ENCODE peak calls at places on chromosomes 5 and 9, in five cellular contexts. A, I, G, D and M are unnamed samples. For H3K4me1, the result is how much of the 10 kb centered on the place peaks cover.

GRCh38 chr9:137620581-137620980 is 1.8 kb downstream of the EHMT1 start:
- DNase-seq in A (no peak), G (no peak), D (peak), I (peak), M (no peak)

GRCh38 chr5:9069650-9070049 is 476.2 kb downstream of the SEMA5A start:
- DNase-seq in D (no peak), G (no peak), A (no peak), I (no peak), M (peak)

GRCh38 chr5:156128026-156128425 is 198.9 kb upstream of the SGCD start:
- DNase-seq in A (no peak), G (no peak), I (no peak), D (no peak), M (no peak)

GRCh38 chr9:135240871-135241311 is 153.4 kb downstream of the OLFM1 start:
- DNase-seq in A (no peak), G (peak), D (no peak), I (peak), M (no peak)

GRCh38 chr5:112372543-112372942 is 46.5 kb downstream of the EPB41L4A start:
- DNase-seq in I (no peak), G (no peak), D (no peak), A (no peak), M (no peak)

GRCh38 chr9:127131871-127132270 is 9.4 kb upstream of the ANGPTL2 start:
- DNase-seq in D (no peak), I (no peak), A (no peak), G (no peak), M (no peak)

GRCh38 chr5:124511791-124512190 is 234.6 kb downstream of the ZNF608 start:
- DNase-seq in A (no peak), D (no peak), G (no peak), I (no peak), M (no peak)

GRCh38 chr9:1469996-1470395 is 419.8 kb downstream of the DMRT2 start:
- DNase-seq in D (no peak), I (no peak), G (no peak), A (no peak), M (no peak)

GRCh38 chr5:9712506-9713285 is 82.5 kb upstream of the TAS2R1 start:
- DNase-seq in I (no peak), G (no peak), D (no peak), A (no peak), M (peak)

GRCh38 chr9:133505901-133506652 is 18.7 kb downstream of the MYMK start:
- DNase-seq in A (no peak), D (no peak), I (no peak), G (no peak), M (no peak)

GRCh38 chr9:129834489-129835127 is 467 bp downstream of the C9orf78 start:
- DNase-seq in A (no peak), I (peak), G (no peak), D (peak), M (no peak)

GRCh38 chr9:9536481-9536880 is 1076.3 kb downstream of the PTPRD start:
- DNase-seq in I (no peak), G (no peak), A (no peak), D (no peak), M (no peak)

GRCh38 chr9:131160416-131161112 is 35.2 kb downstream of the NUP214 start:
- DNase-seq in I (no peak), G (no peak), A (no peak), D (no peak), M (no peak)

GRCh38 chr9:69188975-69189374 is 14.9 kb downstream of the TJP2 start:
- DNase-seq in D (no peak), G (no peak), I (no peak), A (no peak), M (no peak)

GRCh38 chr5:11384441-11385250 is 519.6 kb downstream of the CTNND2 start:
- DNase-seq in D (no peak), G (no peak), I (no peak), A (no peak), M (no peak)

GRCh38 chr9:74497750-74498615 is 848 bp downstream of the RORB start:
- DNase-seq in A (no peak), G (peak), I (peak), D (no peak), M (peak)

GRCh38 chr9:74570879-74571512 is 73.9 kb downstream of the RORB start:
- DNase-seq in I (no peak), G (peak), A (no peak), D (peak), M (no peak)

GRCh38 chr5:81164936-81165335 is 68.2 kb upstream of the CKMT2 start:
- DNase-seq in A (no peak), I (no peak), D (no peak), G (no peak), M (peak)

GRCh38 chr9:69809304-69809863 is 11.2 kb upstream of the CFAP95 start:
- DNase-seq in A (no peak), I (no peak), D (peak), G (peak), M (no peak)

GRCh38 chr9:124894741-124895170 is 32.8 kb downstream of the ARPC5L start:
- DNase-seq in G (peak), A (no peak), I (no peak), D (peak), M (peak)

GRCh38 chr9:122033775-122034373 is 59.2 kb downstream of the TTLL11 start:
- DNase-seq in I (no peak), G (no peak), D (no peak), A (no peak), M (no peak)

GRCh38 chr5:163460562-163461176 is at the start of gene HMMR:
- DNase-seq in A (no peak), D (peak), G (peak), I (no peak), M (no peak)

GRCh38 chr5:98517967-98518366 is 255.5 kb upstream of the RGMB start:
- DNase-seq in D (no peak), G (no peak), A (no peak), I (no peak), M (no peak)

GRCh38 chr5:36651775-36652685 is 45.6 kb downstream of the SLC1A3 start:
- DNase-seq in G (no peak), D (no peak), A (no peak), I (no peak), M (no peak)

GRCh38 chr5:180313677-180314076 is 21.8 kb upstream of the MAPK9 start:
- DNase-seq in I (no peak), A (no peak), G (peak), D (no peak), M (no peak)

GRCh38 chr5:176870110-176870591 is 29.0 kb downstream of the HK3 start:
- DNase-seq in A (no peak), D (peak), G (peak), I (no peak), M (peak)

GRCh38 chr5:170357853-170358497 is 31.2 kb downstream of the KCNMB1 start:
- DNase-seq in I (peak), G (no peak), D (peak), A (no peak), M (no peak)

GRCh38 chr5:51185985-51186384 is 197.3 kb upstream of the ISL1 start:
- DNase-seq in G (peak), D (no peak), I (no peak), A (no peak), M (no peak)

GRCh38 chr5:162886717-162887116 is 550.7 kb upstream of the CCNG1 start:
- DNase-seq in I (no peak), D (no peak), G (no peak), A (no peak), M (no peak)

GRCh38 chr5:139190125-139190524 is 8.0 kb downstream of the SIL1 start:
- DNase-seq in A (no peak), D (no peak), I (no peak), G (no peak), M (no peak)

GRCh38 chr5:32044904-32045303 is 129.2 kb downstream of the GOLPH3 start:
- DNase-seq in D (no peak), I (no peak), G (no peak), A (no peak), M (no peak)

GRCh38 chr5:159206368-159206767 is 3.0 kb downstream of the RNF145 start:
- DNase-seq in A (no peak), I (no peak), G (no peak), D (no peak), M (no peak)

GRCh38 chr9:136133191-136133958 is 14.7 kb upstream of the TMEM250 start:
- DNase-seq in G (peak), D (no peak), A (no peak), I (no peak), M (no peak)

GRCh38 chr9:127524373-127524772 is 73.1 kb downstream of the LRSAM1 start:
- DNase-seq in A (no peak), I (no peak), D (no peak), G (no peak), M (peak)

GRCh38 chr9:133506653-133507038 is 18.1 kb downstream of the MYMK start:
- DNase-seq in D (no peak), I (no peak), A (no peak), G (no peak), M (peak)

GRCh38 chr9:6354072-6354686 is 26.0 kb downstream of the TPD52L3 start:
- DNase-seq in A (no peak), D (peak), G (no peak), I (no peak), M (no peak)

GRCh38 chr9:98062161-98062560 is 5.6 kb downstream of the NANS start:
- DNase-seq in D (no peak), I (peak), A (no peak), G (no peak), M (no peak)
- H3K4me1 ChIP-seq in D (under half), I (under half), A (under half), G (under half), M (under half)

DNA sequence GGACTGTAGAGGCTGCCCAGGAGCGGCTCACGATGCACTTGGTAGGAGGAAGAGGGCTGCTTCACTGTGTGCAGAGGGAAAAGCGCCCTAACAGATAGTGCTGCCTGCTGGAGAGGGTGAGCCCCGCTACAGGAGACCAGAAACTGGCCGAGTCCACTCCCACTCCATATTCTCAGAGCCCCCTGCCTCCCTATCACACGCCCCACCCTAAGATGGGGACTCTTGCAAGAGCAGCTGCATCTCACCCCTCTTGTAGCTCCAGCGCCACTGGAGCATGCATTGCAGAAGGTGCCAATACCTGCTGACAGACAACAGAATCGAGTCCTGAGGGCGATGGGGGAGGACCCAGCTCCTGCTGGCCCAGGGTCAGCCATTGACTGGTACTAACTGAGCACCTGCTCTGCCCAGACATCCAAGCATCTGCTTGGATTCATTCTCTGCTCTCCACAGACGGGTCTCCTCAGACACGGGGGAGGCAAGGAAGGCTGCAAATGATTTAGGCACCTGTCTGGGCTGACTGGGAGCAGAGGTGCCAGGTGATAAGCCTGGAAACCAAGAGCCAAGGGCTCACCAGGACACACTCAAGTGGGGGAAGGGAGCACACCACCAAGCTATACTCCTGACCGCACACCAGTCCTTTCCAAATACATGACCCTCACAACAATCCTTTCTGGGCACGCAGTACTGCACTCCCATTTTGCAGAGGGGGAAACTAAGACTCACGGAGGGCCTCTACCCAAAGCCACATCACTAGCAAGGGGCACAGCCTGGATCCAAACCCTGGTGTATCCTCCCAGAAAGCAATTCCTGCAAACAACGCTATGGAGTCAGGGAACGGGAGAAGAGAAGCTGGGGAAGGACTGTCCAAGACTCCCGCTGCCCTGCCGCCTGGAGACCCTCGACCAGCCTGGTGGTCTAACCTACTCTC is 1.6 kb downstream of the BICD2 start:
- DNase-seq in A (no peak), D (peak), G (no peak), I (peak), M (no peak)
- H3K4me1 ChIP-seq in A (under half), D (half or more), G (under half), I (half or more), M (under half)

GRCh38 chr9:95770653-95771131 is 104.8 kb upstream of the ERCC6L2 start:
- DNase-seq in I (no peak), G (peak), D (no peak), A (no peak), M (peak)
- H3K4me1 ChIP-seq in I (under half), G (under half), D (under half), A (under half), M (half or more)

GRCh38 chr5:131634996-131635754 is at the start of gene RAPGEF6:
- DNase-seq in I (peak), A (peak), G (peak), D (peak), M (peak)
- H3K4me1 ChIP-seq in I (half or more), A (under half), G (under half), D (half or more), M (under half)

GRCh38 chr5:59275537-59276276 is 617.8 kb downstream of the PDE4D start:
- DNase-seq in I (no peak), G (no peak), A (no peak), D (no peak), M (peak)
- H3K4me1 ChIP-seq in I (under half), G (under half), A (under half), D (under half), M (under half)

DNA sequence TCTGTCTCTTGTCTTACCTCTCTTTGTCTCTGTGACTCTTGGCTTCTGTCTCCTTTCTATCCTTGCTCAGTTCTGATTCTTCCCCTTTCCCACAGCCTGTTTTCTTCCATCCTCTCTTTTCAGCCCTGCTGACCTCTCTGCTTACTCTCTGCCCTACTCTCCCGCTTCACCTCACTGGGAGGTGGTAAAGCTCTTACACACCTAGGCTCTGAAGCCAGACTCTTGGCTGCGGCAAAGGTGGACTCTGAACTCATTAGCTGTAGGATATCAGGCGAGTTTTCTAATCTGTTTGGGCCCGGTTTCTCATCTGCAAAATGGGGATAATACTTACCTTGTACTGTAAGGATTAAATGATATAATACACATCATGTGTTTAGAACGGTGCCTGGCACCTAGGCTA is 11.1 kb downstream of the PCDH1 start:
- DNase-seq in I (peak), D (no peak), A (no peak), G (no peak), M (no peak)
- H3K4me1 ChIP-seq in I (under half), D (under half), A (under half), G (under half), M (under half)

GRCh38 chr5:55905251-55905650 is 54.1 kb downstream of the IL31RA start:
- DNase-seq in I (no peak), G (no peak), D (no peak), A (no peak), M (no peak)

GRCh38 chr5:55902696-55903095 is 51.5 kb downstream of the IL31RA start:
- DNase-seq in A (no peak), G (no peak), D (no peak), I (no peak), M (no peak)

GRCh38 chr5:55903121-55903701 is 52.1 kb downstream of the IL31RA start:
- DNase-seq in G (no peak), I (no peak), D (no peak), A (no peak), M (peak)

GRCh38 chr5:55900776-55901175 is 49.6 kb downstream of the IL31RA start:
- DNase-seq in I (no peak), G (no peak), D (no peak), A (no peak), M (no peak)

DNA sequence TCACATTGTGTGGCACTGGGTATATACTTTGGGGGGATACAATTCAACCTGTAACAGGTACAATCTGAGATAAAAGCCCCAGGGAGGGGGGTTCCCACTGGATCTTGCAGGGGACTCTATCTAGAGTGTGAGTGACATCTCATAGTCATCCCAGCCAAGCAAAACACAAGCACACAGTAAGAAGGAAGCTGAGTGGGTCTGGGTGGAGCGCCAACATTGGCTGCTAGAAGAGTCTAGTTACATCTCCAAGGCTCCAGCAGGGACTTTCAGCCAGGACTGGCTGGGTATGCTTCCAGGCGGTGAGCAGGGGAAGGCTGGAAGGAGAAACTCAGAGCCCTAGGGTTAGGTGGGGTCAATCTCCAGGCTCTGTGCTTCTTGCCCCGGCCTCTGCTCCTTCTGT is 53.0 kb downstream of the IL31RA start:
- DNase-seq in A (no peak), D (no peak), G (no peak), I (no peak), M (no peak)
- H3K4me1 ChIP-seq in A (under half), D (under half), G (under half), I (under half), M (under half)

GRCh38 chr5:1005362-1005851 is 3.2 kb upstream of the NKD2 start:
- DNase-seq in I (peak), D (no peak), G (no peak), A (no peak), M (no peak)

GRCh38 chr5:1003296-1003937 is 5.2 kb upstream of the NKD2 start:
- DNase-seq in I (peak), D (no peak), A (peak), G (no peak), M (no peak)

GRCh38 chr5:1006656-1007071 is 1.9 kb upstream of the NKD2 start:
- DNase-seq in I (peak), G (no peak), A (no peak), D (no peak), M (peak)

GRCh38 chr5:1005904-1006655 is 2.5 kb upstream of the NKD2 start:
- DNase-seq in A (no peak), G (no peak), D (no peak), I (peak), M (peak)

DNA sequence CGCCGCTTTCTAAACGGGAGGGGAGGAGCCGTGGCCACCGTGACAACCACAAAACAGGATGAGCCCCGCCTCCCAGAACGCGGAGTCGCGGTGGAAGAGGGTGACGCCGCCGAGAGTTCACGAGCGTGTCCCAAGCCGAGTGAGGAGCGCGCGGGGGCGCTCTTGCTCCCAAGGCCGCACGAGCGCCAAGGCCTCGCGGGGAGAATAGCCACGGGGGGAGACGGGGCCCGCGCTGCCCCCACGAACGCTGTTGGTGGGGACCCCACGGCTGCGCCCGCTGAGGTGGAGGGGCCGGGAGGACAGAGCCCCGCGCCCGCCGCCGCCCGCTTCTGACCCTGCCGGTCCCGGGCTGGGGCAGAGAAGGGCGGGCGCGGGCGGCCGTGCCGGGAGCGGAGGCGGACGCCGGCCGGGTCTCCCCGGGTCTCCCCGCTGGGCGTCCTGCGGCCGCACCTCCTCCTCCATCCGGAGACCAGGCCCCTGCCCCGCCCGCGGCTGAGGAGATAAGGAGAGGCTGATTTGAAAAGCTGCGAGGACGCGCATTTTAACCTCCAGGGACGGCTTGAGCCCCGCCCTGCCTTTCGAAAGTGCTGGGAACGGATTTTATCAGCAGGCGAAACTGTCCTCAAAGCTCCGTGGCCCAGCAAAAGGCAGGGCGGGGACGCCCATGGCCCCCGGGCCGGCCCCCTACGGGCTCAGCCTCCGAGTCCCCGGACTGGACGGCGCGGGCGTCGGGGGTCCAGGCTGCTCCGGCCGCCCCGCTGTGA is 3.8 kb upstream of the NKD2 start:
- DNase-seq in G (peak), D (no peak), I (peak), A (peak), M (peak)
- H3K4me1 ChIP-seq in G (under half), D (under half), I (under half), A (under half), M (under half)

GRCh38 chr9:110782701-110783100 is 114.1 kb downstream of the MUSK start:
- DNase-seq in D (no peak), I (no peak), G (peak), A (no peak), M (no peak)

GRCh38 chr9:110784309-110784708 is 115.7 kb downstream of the MUSK start:
- DNase-seq in I (no peak), D (no peak), G (no peak), A (no peak), M (no peak)

GRCh38 chr9:110788871-110789270 is 120.3 kb downstream of the MUSK start:
- DNase-seq in G (no peak), A (no peak), D (no peak), I (no peak), M (no peak)

DNA sequence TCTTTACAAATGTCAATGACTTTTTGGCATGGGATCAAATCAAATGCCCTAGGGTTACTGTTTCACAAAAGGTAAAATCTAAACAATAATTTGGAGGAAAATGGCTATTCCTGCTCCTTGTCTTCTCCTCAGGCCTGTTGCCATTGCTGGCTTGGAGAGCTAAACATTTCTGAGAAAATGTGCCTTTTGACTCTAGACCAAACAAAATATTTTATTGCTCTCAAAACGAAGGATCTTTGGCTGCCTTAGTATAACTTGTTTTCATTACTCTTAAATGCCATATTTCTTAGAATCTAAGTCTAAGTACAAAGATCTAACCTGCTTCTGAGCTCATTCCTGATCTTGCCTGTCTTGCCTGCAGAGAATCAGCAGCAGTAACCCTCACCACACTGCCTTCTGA is 116.6 kb downstream of the MUSK start:
- DNase-seq in A (no peak), D (no peak), G (no peak), I (no peak), M (no peak)
- H3K4me1 ChIP-seq in A (under half), D (under half), G (under half), I (under half), M (under half)